ENCODE peak calls at places on chromosomes 2 and 18, in nine cellular contexts. L is AG04450; D is brain microvascular endothelial cell; B is H7; P is kidney epithelial cell; G is right lobe of liver; V is CD8-positive, alpha-beta memory T cell; R is astrocyte of the spinal cord; W is ovary. X is an unnamed sample.

GRCh38 chr2:254231-254630 is 9.6 kb downstream of the SH3YL1 start:
- DNase-seq in L (no peak), B (no peak), P (peak; percentile 12), G (no peak), W (no peak), D (no peak), V (no peak), R (no peak), X (no peak)

GRCh38 chr2:22855761-22856184 is 529.2 kb upstream of the KLHL29 start:
- DNase-seq in L (no peak), B (no peak), P (no peak), V (no peak), W (no peak), G (no peak), R (no peak), D (no peak), X (no peak)

GRCh38 chr2:201264472-201265173 is 4.3 kb downstream of the CASP8 start:
- DNase-seq in D (no peak), R (no peak), B (no peak), P (no peak), G (no peak), W (no peak), V (no peak), L (no peak), X (no peak)

GRCh38 chr18:23828426-23828825 is 139.2 kb downstream of the LAMA3 start:
- DNase-seq in R (peak; percentile 84), P (peak; percentile 85), B (no peak), G (no peak), D (peak; percentile 85), L (no peak), W (no peak), V (peak; percentile 82), X (no peak)

GRCh38 chr2:210063306-210063705 is 60.9 kb downstream of the RPE start:
- DNase-seq in V (no peak), B (no peak), W (no peak), D (no peak), G (no peak), P (no peak), L (no peak), R (no peak), X (no peak)

GRCh38 chr2:117056376-117056748 is 758.1 kb upstream of the DDX18 start:
- DNase-seq in R (no peak), B (no peak), W (no peak), G (no peak), L (no peak), P (no peak), D (no peak), V (no peak), X (no peak)

GRCh38 chr2:72572501-72572900 is 253.3 kb downstream of the EXOC6B start:
- DNase-seq in V (no peak), G (no peak), P (no peak), R (peak; percentile 58), D (peak; percentile 92), B (no peak), L (no peak), W (no peak), X (no peak)

GRCh38 chr18:45678850-45679249 is 45.1 kb upstream of the SLC14A1 start:
- DNase-seq in L (no peak), W (no peak), R (no peak), G (no peak), V (no peak), B (no peak), P (no peak), D (no peak), X (no peak)

GRCh38 chr2:157839822-157840221 is 36.3 kb downstream of the ACVR1 start:
- DNase-seq in G (no peak), D (no peak), P (no peak), L (no peak), V (no peak), R (no peak), B (peak; percentile 48), W (no peak), X (no peak)
- H3K4me3 ChIP-seq in G (no peak overlapping the region), D (no peak overlapping the region), P (no peak overlapping the region), L (no peak overlapping the region), V (no peak overlapping the region), R (no peak overlapping the region), B (no peak overlapping the region), W (no peak overlapping the region), X (no peak overlapping the region)

GRCh38 chr18:48580782-48581181 is 42.0 kb downstream of the CTIF start:
- DNase-seq in L (no peak), W (no peak), V (no peak), B (peak; percentile 68), D (no peak), P (no peak), G (no peak), R (no peak), X (no peak)
- H3K4me3 ChIP-seq in L (no peak overlapping the region), W (no peak overlapping the region), V (no peak overlapping the region), B (no peak overlapping the region), D (no peak overlapping the region), P (no peak overlapping the region), G (no peak overlapping the region), R (no peak overlapping the region), X (no peak overlapping the region)

DNA sequence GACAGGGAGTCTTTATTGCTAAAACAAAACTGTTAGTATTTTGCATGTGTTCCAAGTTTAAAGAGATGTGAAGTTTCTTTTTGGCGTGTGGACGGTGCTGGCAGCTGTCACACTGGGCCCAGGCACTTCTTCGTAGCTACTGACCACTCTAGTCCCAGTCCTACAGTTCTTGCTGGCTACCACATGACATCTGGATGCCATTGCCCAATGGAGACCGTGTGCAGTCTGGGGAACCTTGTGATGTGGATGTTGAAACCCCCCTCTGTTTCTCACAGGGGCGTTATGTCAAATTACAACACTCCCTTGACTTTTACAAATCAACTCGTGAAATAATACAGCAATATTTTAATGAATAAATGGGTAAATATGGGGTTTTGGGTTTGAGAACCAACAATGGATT is 1.1 kb downstream of the GPD2 start:
- DNase-seq in V (no peak), W (peak; percentile 47), L (no peak), P (no peak), R (no peak), G (no peak), D (no peak), B (no peak), X (peak; percentile 54)
- H3K4me3 ChIP-seq in V (peak overlapping the region; percentile 82), W (no peak overlapping the region), L (peak overlapping the region; percentile 76), P (no peak overlapping the region), R (peak overlapping the region; percentile 68), G (no peak overlapping the region), D (peak overlapping the region; percentile 73), B (no peak overlapping the region), X (peak overlapping the region; percentile 75)

GRCh38 chr18:55779461-55779710 is 191.4 kb upstream of the TCF4 start:
- DNase-seq in G (no peak), R (no peak), D (no peak), B (peak; percentile 39), L (no peak), V (no peak), W (no peak), P (no peak), X (peak; percentile 46)
- H3K4me3 ChIP-seq in G (peak overlapping the region; percentile 38), R (peak overlapping the region; percentile 56), D (peak overlapping the region; percentile 64), B (peak overlapping the region; percentile 50), L (peak overlapping the region; percentile 65), V (peak overlapping the region; percentile 26), W (peak overlapping the region; percentile 48), P (peak overlapping the region; percentile 56), X (peak overlapping the region; percentile 69)

DNA sequence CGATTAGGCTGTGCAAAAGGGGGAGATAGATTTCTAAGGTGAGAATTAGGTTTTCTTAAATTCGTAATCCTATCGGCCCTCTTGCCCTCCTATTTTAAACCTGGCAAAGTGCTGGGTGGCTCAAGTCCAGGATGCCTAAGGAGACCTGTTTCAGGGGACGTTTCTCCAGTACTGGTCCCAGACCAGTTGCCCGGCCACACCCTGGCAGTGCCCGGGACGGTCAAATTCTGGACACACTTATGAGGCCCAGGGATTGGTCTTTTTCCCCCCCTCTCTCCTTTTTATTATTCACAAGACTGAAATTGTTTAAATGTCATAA is 3.2 kb downstream of the GBX2 start:
- DNase-seq in W (no peak), P (no peak), R (no peak), V (no peak), D (no peak), G (no peak), B (no peak), L (no peak), X (no peak)
- H3K4me3 ChIP-seq in W (no peak overlapping the region), P (no peak overlapping the region), R (peak overlapping the region; percentile 33), V (no peak overlapping the region), D (peak overlapping the region; percentile 60), G (no peak overlapping the region), B (peak overlapping the region; percentile 57), L (no peak overlapping the region), X (no peak overlapping the region)